ENCODE peak calls at places on chromosome 10, in six cellular contexts. N is activated CD8-positive, alpha-beta memory T cell treated with anti-CD3 and anti-CD28 coated beads for 1 hour; M is activated naive CD8-positive, alpha-beta T cell treated with anti-CD3 and anti-CD28 coated beads, Interleukin-2, amount 50 U/mL, for 16 hours; K is neural crest cell; X is effector memory CD8-positive, alpha-beta T cell; C is nucleus accumbens. F is an unnamed sample.

GRCh38 chr10:79435271-79436065 is 10.0 kb downstream of the ZCCHC24 start:
- DNase-seq in M (no peak), N (no peak), C (no peak), K (no peak), X (no peak), F (no peak)

GRCh38 chr10:62050941-62051433 is 149.5 kb downstream of the ARID5B start:
- DNase-seq in M (peak), C (peak), K (no peak), X (peak), N (no peak), F (peak)

GRCh38 chr10:113820507-113820906 is 33.4 kb downstream of the DCLRE1A start:
- DNase-seq in C (no peak), X (no peak), N (no peak), M (no peak), K (peak), F (no peak)

GRCh38 chr10:119454231-119454804 is 88.2 kb downstream of the RGS10 start:
- DNase-seq in C (no peak), N (no peak), X (no peak), K (no peak), M (no peak), F (no peak)

GRCh38 chr10:49036638-49037037 is 78.7 kb downstream of the VSTM4 start:
- DNase-seq in K (no peak), M (no peak), C (no peak), N (no peak), X (no peak), F (no peak)

GRCh38 chr10:83287374-83287773 is 851.9 kb upstream of the GHITM start:
- DNase-seq in C (no peak), N (no peak), X (no peak), K (no peak), M (no peak), F (no peak)

GRCh38 chr10:27908231-27908630 is 90.6 kb downstream of the ODAD2 start:
- DNase-seq in C (no peak), N (no peak), X (no peak), K (no peak), M (no peak), F (no peak)

GRCh38 chr10:44774676-44775401 is 136.3 kb upstream of the TMEM72 start:
- DNase-seq in X (no peak), M (no peak), K (no peak), C (no peak), N (no peak), F (no peak)

GRCh38 chr10:1608408-1609037 is 128.8 kb downstream of the ADARB2 start:
- DNase-seq in M (no peak), N (no peak), K (no peak), X (no peak), C (no peak), F (no peak)

GRCh38 chr10:77909755-77910375 is 16.7 kb downstream of the DLG5 start:
- DNase-seq in X (no peak), M (no peak), C (no peak), K (no peak), N (no peak), F (peak)

GRCh38 chr10:72162978-72163377 is 52.8 kb upstream of the ANAPC16 start:
- DNase-seq in C (no peak), N (no peak), M (no peak), K (no peak), X (no peak), F (no peak)

GRCh38 chr10:10520391-10521385 is 497.0 kb upstream of the CELF2 start:
- DNase-seq in C (no peak), K (no peak), M (no peak), X (no peak), N (no peak), F (no peak)

GRCh38 chr10:24256619-24257018 is 47.7 kb downstream of the KIAA1217 start:
- DNase-seq in N (no peak), C (no peak), M (no peak), K (no peak), X (no peak), F (no peak)

GRCh38 chr10:124886195-124886594 is 55.7 kb upstream of the ZRANB1 start:
- DNase-seq in X (no peak), M (no peak), K (no peak), C (no peak), N (no peak), F (no peak)